ENCODE peak calls at places on chromosomes 4 and X, in eight cellular contexts. One of them, this sample, is unnamed.

GRCh38 chrX:37644381-37645305 is 40.9 kb upstream of the XK start:
- DNase-seq in omental fat pad: no peak
- DNase-seq in MM.1S: no peak
- DNase-seq in tibial nerve: no peak
- DNase-seq in adrenal gland: no peak
- DNase-seq in AG04450: no peak
- DNase-seq in LNCaP clone FGC: no peak
- DNase-seq in psoas muscle: no peak
- DNase-seq in this sample: no peak

GRCh38 chr4:52658671-52659015 is 458 bp downstream of the USP46 start:
- DNase-seq in omental fat pad: no peak
- DNase-seq in MM.1S: no peak
- DNase-seq in tibial nerve: no peak
- DNase-seq in adrenal gland: no peak
- DNase-seq in AG04450: no peak
- DNase-seq in LNCaP clone FGC: no peak
- DNase-seq in psoas muscle: peak
- DNase-seq in this sample: peak

GRCh38 chrX:889966-890651 is 259.5 kb downstream of the SHOX start:
- DNase-seq in omental fat pad: no peak
- DNase-seq in MM.1S: no peak
- DNase-seq in tibial nerve: no peak
- DNase-seq in adrenal gland: no peak
- DNase-seq in AG04450: no peak
- DNase-seq in LNCaP clone FGC: no peak
- DNase-seq in psoas muscle: no peak
- DNase-seq in this sample: no peak

GRCh38 chr4:106380179-106380578 is 11.6 kb upstream of the GIMD1 start:
- DNase-seq in omental fat pad: no peak
- DNase-seq in MM.1S: no peak
- DNase-seq in tibial nerve: no peak
- DNase-seq in adrenal gland: no peak
- DNase-seq in AG04450: no peak
- DNase-seq in LNCaP clone FGC: no peak
- DNase-seq in psoas muscle: no peak
- DNase-seq in this sample: no peak

GRCh38 chr4:147480891-147481576 is at the start of gene EDNRA:
- DNase-seq in omental fat pad: no peak
- DNase-seq in MM.1S: no peak
- DNase-seq in tibial nerve: no peak
- DNase-seq in adrenal gland: no peak
- DNase-seq in AG04450: no peak
- DNase-seq in LNCaP clone FGC: no peak
- DNase-seq in psoas muscle: peak
- DNase-seq in this sample: peak

GRCh38 chr4:143336828-143337599 is at the start of gene GAB1:
- DNase-seq in omental fat pad: no peak
- DNase-seq in MM.1S: peak
- DNase-seq in tibial nerve: peak
- DNase-seq in adrenal gland: peak
- DNase-seq in AG04450: no peak
- DNase-seq in LNCaP clone FGC: no peak
- DNase-seq in psoas muscle: peak
- DNase-seq in this sample: peak

GRCh38 chrX:8971116-8971515 is 62.8 kb downstream of the FAM9B start:
- DNase-seq in omental fat pad: no peak
- DNase-seq in MM.1S: peak
- DNase-seq in tibial nerve: no peak
- DNase-seq in adrenal gland: no peak
- DNase-seq in AG04450: peak
- DNase-seq in LNCaP clone FGC: peak
- DNase-seq in psoas muscle: no peak
- DNase-seq in this sample: no peak

GRCh38 chr4:7111441-7111840 is 43.6 kb upstream of the GRPEL1 start:
- DNase-seq in omental fat pad: no peak
- DNase-seq in MM.1S: no peak
- DNase-seq in tibial nerve: no peak
- DNase-seq in adrenal gland: no peak
- DNase-seq in AG04450: no peak
- DNase-seq in LNCaP clone FGC: no peak
- DNase-seq in psoas muscle: no peak
- DNase-seq in this sample: no peak

GRCh38 chr4:179145746-179146530 is 1703.7 kb upstream of the AGA start:
- DNase-seq in omental fat pad: no peak
- DNase-seq in MM.1S: no peak
- DNase-seq in tibial nerve: no peak
- DNase-seq in adrenal gland: no peak
- DNase-seq in AG04450: peak
- DNase-seq in LNCaP clone FGC: no peak
- DNase-seq in psoas muscle: no peak
- DNase-seq in this sample: no peak

GRCh38 chrX:146396409-146396808 is 413.2 kb upstream of the CXorf51B start:
- DNase-seq in omental fat pad: no peak
- DNase-seq in MM.1S: peak
- DNase-seq in tibial nerve: no peak
- DNase-seq in adrenal gland: peak
- DNase-seq in AG04450: no peak
- DNase-seq in LNCaP clone FGC: no peak
- DNase-seq in psoas muscle: no peak
- DNase-seq in this sample: no peak

GRCh38 chr4:34157546-34157945 is 2086.8 kb downstream of the ARAP2 start:
- DNase-seq in omental fat pad: no peak
- DNase-seq in MM.1S: no peak
- DNase-seq in tibial nerve: no peak
- DNase-seq in adrenal gland: no peak
- DNase-seq in AG04450: no peak
- DNase-seq in LNCaP clone FGC: no peak
- DNase-seq in psoas muscle: no peak
- DNase-seq in this sample: no peak

GRCh38 chr4:76017056-76017686 is 6.1 kb downstream of the CXCL10 start:
- DNase-seq in omental fat pad: no peak
- DNase-seq in MM.1S: no peak
- DNase-seq in tibial nerve: no peak
- DNase-seq in adrenal gland: no peak
- DNase-seq in AG04450: no peak
- DNase-seq in LNCaP clone FGC: no peak
- DNase-seq in psoas muscle: no peak
- DNase-seq in this sample: no peak

GRCh38 chr4:76504613-76505465 is 69.8 kb downstream of the SHROOM3 start:
- DNase-seq in omental fat pad: no peak
- DNase-seq in MM.1S: peak
- DNase-seq in tibial nerve: peak
- DNase-seq in adrenal gland: peak
- DNase-seq in AG04450: peak
- DNase-seq in LNCaP clone FGC: peak
- DNase-seq in psoas muscle: no peak
- DNase-seq in this sample: no peak

GRCh38 chrX:13028871-13029336 is 15.5 kb downstream of the FAM9C start:
- DNase-seq in omental fat pad: no peak
- DNase-seq in MM.1S: no peak
- DNase-seq in tibial nerve: no peak
- DNase-seq in adrenal gland: no peak
- DNase-seq in AG04450: no peak
- DNase-seq in LNCaP clone FGC: no peak
- DNase-seq in psoas muscle: no peak
- DNase-seq in this sample: no peak

GRCh38 chr4:1952719-1953118 is 56.1 kb downstream of the NELFA start:
- DNase-seq in omental fat pad: no peak
- DNase-seq in MM.1S: no peak
- DNase-seq in tibial nerve: no peak
- DNase-seq in adrenal gland: no peak
- DNase-seq in AG04450: no peak
- DNase-seq in LNCaP clone FGC: no peak
- DNase-seq in psoas muscle: no peak
- DNase-seq in this sample: no peak

GRCh38 chr4:76488905-76489798 is 54.1 kb downstream of the SHROOM3 start:
- DNase-seq in omental fat pad: no peak
- DNase-seq in MM.1S: no peak
- DNase-seq in tibial nerve: no peak
- DNase-seq in adrenal gland: no peak
- DNase-seq in AG04450: no peak
- DNase-seq in LNCaP clone FGC: no peak
- DNase-seq in psoas muscle: no peak
- DNase-seq in this sample: no peak

GRCh38 chrX:45697591-45697990 is 496.9 kb upstream of the DIPK2B start:
- DNase-seq in omental fat pad: no peak
- DNase-seq in MM.1S: no peak
- DNase-seq in tibial nerve: no peak
- DNase-seq in adrenal gland: no peak
- DNase-seq in AG04450: peak
- DNase-seq in LNCaP clone FGC: no peak
- DNase-seq in psoas muscle: no peak
- DNase-seq in this sample: no peak

DNA sequence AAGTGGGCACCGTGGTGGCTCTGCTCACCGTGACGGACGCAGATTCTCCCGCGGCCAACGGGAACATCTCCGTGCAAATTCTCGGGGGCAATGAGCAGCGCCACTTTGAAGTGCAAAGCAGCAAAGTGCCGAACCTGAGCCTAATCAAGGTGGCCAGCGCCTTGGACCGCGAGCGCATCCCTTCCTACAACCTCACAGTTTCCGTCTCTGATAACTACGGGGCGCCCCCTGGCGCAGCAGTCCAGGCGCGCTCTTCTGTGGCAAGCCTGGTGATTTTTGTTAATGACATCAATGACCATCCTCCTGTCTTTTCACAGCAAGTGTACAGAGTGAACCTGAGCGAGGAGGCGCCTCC is 2.7 kb downstream of the FAT4 start:
- DNase-seq in omental fat pad: no peak
- DNase-seq in MM.1S: peak
- DNase-seq in tibial nerve: peak
- DNase-seq in adrenal gland: peak
- DNase-seq in AG04450: no peak
- DNase-seq in LNCaP clone FGC: no peak
- DNase-seq in psoas muscle: peak
- DNase-seq in this sample: peak
- TF ChIP-seq CTCF in omental fat pad: no peak
- TF ChIP-seq CTCF in MM.1S: peak
- TF ChIP-seq CTCF in tibial nerve: peak
- TF ChIP-seq CTCF in adrenal gland: no peak
- TF ChIP-seq CTCF in AG04450: peak
- TF ChIP-seq CTCF in LNCaP clone FGC: peak
- TF ChIP-seq CTCF in psoas muscle: peak
- TF ChIP-seq CTCF in this sample: peak

GRCh38 chrX:88397551-88397950 is 349.5 kb upstream of the CPXCR1 start:
- DNase-seq in omental fat pad: no peak
- DNase-seq in MM.1S: no peak
- DNase-seq in tibial nerve: no peak
- DNase-seq in adrenal gland: no peak
- DNase-seq in AG04450: no peak
- DNase-seq in LNCaP clone FGC: no peak
- DNase-seq in psoas muscle: no peak
- DNase-seq in this sample: no peak
- TF ChIP-seq CTCF in omental fat pad: no peak
- TF ChIP-seq CTCF in MM.1S: no peak
- TF ChIP-seq CTCF in tibial nerve: no peak
- TF ChIP-seq CTCF in adrenal gland: peak
- TF ChIP-seq CTCF in AG04450: no peak
- TF ChIP-seq CTCF in LNCaP clone FGC: no peak
- TF ChIP-seq CTCF in psoas muscle: peak
- TF ChIP-seq CTCF in this sample: no peak

GRCh38 chr4:123545569-123546122 is 149.1 kb downstream of the SPRY1 start:
- DNase-seq in omental fat pad: no peak
- DNase-seq in MM.1S: no peak
- DNase-seq in tibial nerve: no peak
- DNase-seq in adrenal gland: no peak
- DNase-seq in AG04450: no peak
- DNase-seq in LNCaP clone FGC: no peak
- DNase-seq in psoas muscle: no peak
- DNase-seq in this sample: no peak
- TF ChIP-seq CTCF in omental fat pad: no peak
- TF ChIP-seq CTCF in MM.1S: no peak
- TF ChIP-seq CTCF in tibial nerve: no peak
- TF ChIP-seq CTCF in adrenal gland: no peak
- TF ChIP-seq CTCF in AG04450: no peak
- TF ChIP-seq CTCF in LNCaP clone FGC: no peak
- TF ChIP-seq CTCF in psoas muscle: no peak
- TF ChIP-seq CTCF in this sample: no peak

DNA sequence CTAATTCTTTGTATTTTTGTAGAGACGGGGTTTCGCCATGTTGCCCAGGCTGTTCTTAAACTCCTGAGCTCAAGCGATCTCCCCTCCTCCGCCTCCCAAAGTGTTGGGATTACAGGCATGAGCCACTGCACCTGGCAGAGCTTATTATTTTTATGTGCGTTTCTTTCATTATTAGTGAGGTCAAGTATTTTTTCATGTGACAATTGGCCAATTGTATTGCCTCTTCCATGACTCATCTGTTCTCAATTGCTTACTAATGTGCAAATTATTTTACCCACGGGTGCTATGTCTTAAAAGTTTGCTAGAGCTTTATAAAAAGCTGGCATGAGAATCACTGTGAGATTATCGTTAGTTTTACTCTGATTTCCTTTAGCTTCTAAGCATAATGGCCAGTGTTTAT is 13.0 kb upstream of the ARX start:
- DNase-seq in omental fat pad: no peak
- DNase-seq in MM.1S: no peak
- DNase-seq in tibial nerve: no peak
- DNase-seq in adrenal gland: no peak
- DNase-seq in AG04450: no peak
- DNase-seq in LNCaP clone FGC: no peak
- DNase-seq in psoas muscle: no peak
- DNase-seq in this sample: no peak
- TF ChIP-seq CTCF in omental fat pad: no peak
- TF ChIP-seq CTCF in MM.1S: no peak
- TF ChIP-seq CTCF in tibial nerve: no peak
- TF ChIP-seq CTCF in adrenal gland: no peak
- TF ChIP-seq CTCF in AG04450: no peak
- TF ChIP-seq CTCF in LNCaP clone FGC: no peak
- TF ChIP-seq CTCF in psoas muscle: no peak
- TF ChIP-seq CTCF in this sample: no peak